ENCODE peak calls at places on chromosomes 13 and 19, in six cellular contexts. V, J, Y, I, K and W are unnamed samples.

GRCh38 chr19:12782424-12783225 is 7.3 kb upstream of the HOOK2 start:
- DNase-seq in V (peak), J (peak), Y (peak), I (no peak), K (peak), W (peak)

GRCh38 chr19:2540646-2541454 is 64.9 kb downstream of the GADD45B start:
- DNase-seq in V (peak), J (peak), Y (peak), I (peak), K (peak), W (no peak)

GRCh38 chr19:30079200-30079599 is 137.2 kb downstream of the URI1 start:
- DNase-seq in V (no peak), J (no peak), Y (no peak), I (no peak), K (no peak), W (no peak)

GRCh38 chr13:24127116-24127631 is 33.3 kb upstream of the SPATA13 start:
- DNase-seq in V (peak), J (peak), Y (no peak), I (no peak), K (no peak), W (peak)

GRCh38 chr13:44140146-44140545 is 233.5 kb upstream of the SERP2 start:
- DNase-seq in V (peak), J (no peak), Y (no peak), I (no peak), K (peak), W (no peak)

GRCh38 chr13:112641456-112641855 is 48.4 kb upstream of the ATP11A start:
- DNase-seq in V (no peak), J (no peak), Y (no peak), I (no peak), K (no peak), W (no peak)

GRCh38 chr13:107992542-107992941 is 222.8 kb downstream of the LIG4 start:
- DNase-seq in V (no peak), J (no peak), Y (no peak), I (no peak), K (no peak), W (no peak)

GRCh38 chr19:21158523-21159135 is 16.8 kb downstream of the ZNF431 start:
- DNase-seq in V (no peak), J (peak), Y (no peak), I (no peak), K (no peak), W (no peak)

GRCh38 chr13:49784886-49785570 is 7.5 kb downstream of the KPNA3 start:
- DNase-seq in V (no peak), J (no peak), Y (no peak), I (no peak), K (no peak), W (no peak)

GRCh38 chr13:100433475-100433874 is 155.1 kb downstream of the GGACT start:
- DNase-seq in V (no peak), J (no peak), Y (no peak), I (no peak), K (no peak), W (no peak)

GRCh38 chr13:49869514-49869913 is 66.6 kb downstream of the SPRYD7 start:
- DNase-seq in V (no peak), J (peak), Y (peak), I (no peak), K (peak), W (no peak)

GRCh38 chr19:53007200-53008054 is 6.3 kb upstream of the ERVV-1 start:
- DNase-seq in V (no peak), J (no peak), Y (no peak), I (no peak), K (no peak), W (peak)

GRCh38 chr13:113656831-113657671 is 947 bp downstream of the ATP4B start:
- DNase-seq in V (no peak), J (no peak), Y (no peak), I (no peak), K (no peak), W (no peak)

GRCh38 chr13:44748439-44748838 is 172.3 kb upstream of the TSC22D1 start:
- DNase-seq in V (peak), J (no peak), Y (no peak), I (no peak), K (no peak), W (no peak)

GRCh38 chr13:64505511-64505910 is 2724.6 kb downstream of the PCDH9 start:
- DNase-seq in V (no peak), J (peak), Y (no peak), I (no peak), K (no peak), W (no peak)

GRCh38 chr19:32337176-32337808 is 8.1 kb upstream of the ZNF507 start:
- DNase-seq in V (no peak), J (no peak), Y (no peak), I (no peak), K (no peak), W (no peak)
- TF ChIP-seq CTCF in V (no peak), J (no peak), Y (no peak), I (no peak), K (no peak), W (no peak)

GRCh38 chr19:54554896-54555295 is 18.7 kb upstream of the LILRA2 start:
- DNase-seq in V (no peak), J (no peak), Y (no peak), I (no peak), K (no peak), W (no peak)

GRCh38 chr19:54560881-54561385 is 12.7 kb upstream of the LILRA2 start:
- DNase-seq in V (no peak), J (no peak), Y (no peak), I (no peak), K (no peak), W (no peak)

GRCh38 chr19:54556194-54556593 is 17.4 kb upstream of the LILRA2 start:
- DNase-seq in V (no peak), J (no peak), Y (no peak), I (no peak), K (no peak), W (no peak)

GRCh38 chr19:54561840-54562239 is 11.8 kb upstream of the LILRA2 start:
- DNase-seq in V (no peak), J (no peak), Y (no peak), I (no peak), K (no peak), W (no peak)

DNA sequence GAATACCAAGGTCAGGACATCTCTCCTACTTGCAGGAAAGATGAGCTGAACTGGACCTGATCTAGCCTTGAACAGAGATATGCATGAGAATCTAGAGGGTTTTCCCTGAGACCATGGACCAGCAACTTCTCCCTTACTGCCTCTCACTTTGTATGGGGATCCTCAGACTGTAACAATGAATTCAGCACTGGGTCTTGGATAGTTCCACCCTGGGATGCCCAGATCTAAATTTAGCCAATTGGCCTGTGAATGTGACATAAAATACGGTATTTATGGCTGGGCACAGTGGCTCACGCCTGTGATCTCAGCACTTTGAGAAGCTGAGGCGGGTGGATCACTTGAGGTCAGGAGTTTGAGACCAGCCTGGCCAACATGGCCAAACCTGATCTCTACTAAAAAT is 15.3 kb upstream of the LILRA2 start:
- DNase-seq in V (no peak), J (no peak), Y (no peak), I (no peak), K (no peak), W (no peak)
- TF ChIP-seq CTCF in V (no peak), J (no peak), Y (no peak), I (no peak), K (no peak), W (no peak)

GRCh38 chr19:48591021-48591420 is 15.5 kb upstream of the SPACA4 start:
- DNase-seq in V (no peak), J (no peak), Y (no peak), I (no peak), K (no peak), W (no peak)
- TF ChIP-seq CTCF in V (no peak), J (no peak), Y (no peak), I (no peak), K (peak), W (no peak)

DNA sequence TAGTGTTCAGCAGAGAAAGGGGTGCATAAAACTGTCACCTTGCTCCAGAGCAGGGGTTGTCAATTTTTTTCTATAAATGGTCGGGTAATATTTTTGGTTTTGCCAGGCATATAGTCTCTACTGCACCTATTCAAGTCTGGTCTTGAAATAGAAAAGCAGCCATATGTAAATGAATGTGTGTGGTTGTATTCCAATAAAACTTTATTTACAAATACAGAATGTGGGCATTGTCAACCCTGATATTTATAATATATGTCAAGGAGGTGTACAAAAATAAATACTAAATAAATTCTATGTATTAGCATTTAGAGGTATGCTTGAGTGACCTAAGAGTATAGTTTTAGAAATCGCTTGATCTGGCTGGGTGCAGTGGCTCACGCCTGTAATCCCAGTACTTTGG is 97.6 kb upstream of the SPRY2 start:
- DNase-seq in V (no peak), J (no peak), Y (no peak), I (no peak), K (no peak), W (no peak)
- TF ChIP-seq CTCF in V (no peak), J (no peak), Y (no peak), I (no peak), K (no peak), W (no peak)

DNA sequence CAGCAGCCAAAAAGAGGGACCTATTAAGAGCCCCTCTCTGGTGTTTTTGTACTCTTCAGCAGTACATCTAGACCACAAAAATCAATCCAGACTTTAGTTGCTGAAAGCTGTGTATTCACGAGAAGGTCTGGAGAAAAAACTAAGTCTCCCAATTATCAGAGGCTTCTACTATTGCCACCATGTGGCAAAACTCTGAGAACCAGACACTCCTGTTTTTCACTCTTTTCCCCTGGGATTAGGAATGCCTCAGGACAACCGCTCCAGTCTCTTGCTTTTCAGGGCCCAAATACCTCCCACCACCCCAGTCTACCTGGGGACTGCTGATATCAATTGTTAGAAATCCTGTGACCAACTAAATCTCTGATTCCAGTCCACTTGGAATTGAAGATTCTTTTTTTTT is 30.1 kb upstream of the OBI1 start:
- DNase-seq in V (no peak), J (no peak), Y (no peak), I (no peak), K (no peak), W (no peak)
- TF ChIP-seq CTCF in V (no peak), J (no peak), Y (no peak), I (no peak), K (peak), W (no peak)

DNA sequence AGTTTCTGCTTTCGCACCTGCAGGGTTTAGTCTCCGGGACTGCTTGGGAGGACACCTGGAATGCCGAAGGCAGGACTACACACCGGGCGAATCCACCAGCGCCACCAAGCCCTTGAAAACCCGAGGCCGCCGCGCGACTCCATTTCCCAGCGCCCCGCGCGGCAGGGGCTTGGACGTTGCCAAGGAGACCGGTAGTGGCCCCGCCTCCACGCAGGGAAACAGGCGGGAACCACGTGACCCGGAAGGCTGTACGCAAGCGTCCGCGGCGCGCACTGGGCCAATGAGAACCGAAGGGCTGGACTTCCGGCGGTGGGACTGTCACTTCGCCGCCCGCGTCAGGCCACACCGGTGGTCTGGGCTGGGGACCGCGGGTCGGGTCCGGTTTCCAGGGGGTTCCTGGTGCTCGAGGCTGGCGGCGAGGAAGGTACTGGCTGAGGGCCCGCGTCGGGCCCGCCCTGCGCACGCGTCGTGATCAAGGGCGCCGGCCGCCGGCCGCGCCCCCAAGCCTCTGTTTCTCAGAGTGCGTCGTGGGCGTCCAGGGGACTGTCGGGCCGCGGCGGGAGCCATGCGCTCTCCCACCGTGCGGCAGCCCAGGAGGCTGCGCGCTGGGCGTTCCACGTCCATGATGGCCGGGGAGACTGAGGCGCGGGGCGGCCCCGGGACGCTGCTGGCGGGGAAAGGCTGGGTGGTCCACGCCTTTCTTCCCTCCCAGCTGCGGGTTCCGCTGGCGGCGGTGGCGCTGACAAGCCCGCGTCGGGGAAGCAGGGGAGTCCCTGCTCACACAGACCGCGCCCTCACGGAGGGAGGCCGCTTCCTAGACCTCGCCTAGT is at the start of gene ZNF324:
- DNase-seq in V (peak), J (peak), Y (peak), I (peak), K (peak), W (peak)
- TF ChIP-seq CTCF in V (no peak), J (no peak), Y (no peak), I (no peak), K (no peak), W (no peak)

DNA sequence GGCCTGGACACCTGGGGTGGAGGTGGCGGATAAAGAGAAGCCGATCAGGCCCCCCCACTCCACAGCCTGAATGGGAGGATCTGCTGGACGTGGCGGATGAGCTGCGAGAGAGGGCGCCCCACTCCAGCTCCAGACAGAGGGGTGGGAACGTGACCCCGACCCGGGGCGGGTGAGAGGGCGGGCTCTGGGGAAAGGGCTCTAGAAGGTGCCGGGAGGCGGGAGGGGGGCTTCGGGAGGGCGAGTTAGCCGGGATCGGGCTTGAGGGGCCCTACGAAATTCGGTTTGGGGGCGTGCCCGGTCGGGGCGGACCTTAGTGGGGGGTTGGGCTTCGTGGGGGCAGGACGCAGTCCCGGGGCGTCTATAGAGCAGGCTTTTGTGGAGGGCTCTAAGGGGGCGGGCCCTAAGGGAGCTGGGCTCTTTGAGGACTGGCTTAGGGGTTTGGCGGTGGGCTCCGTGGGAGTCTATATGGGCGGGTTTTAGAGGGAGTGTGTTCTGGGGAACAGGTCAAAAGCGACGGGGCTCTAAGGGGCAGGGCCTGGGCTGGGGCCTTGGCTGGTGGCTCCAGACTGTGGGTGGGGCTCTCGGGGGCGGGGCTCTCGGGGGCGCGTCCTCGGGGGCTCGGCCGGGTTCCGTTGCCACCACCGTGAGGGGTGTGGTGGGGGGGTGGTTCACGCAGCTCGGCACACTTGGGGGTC is 4.1 kb upstream of the NANOS3 start:
- DNase-seq in V (peak), J (no peak), Y (peak), I (no peak), K (peak), W (peak)
- TF ChIP-seq CTCF in V (no peak), J (peak), Y (no peak), I (no peak), K (peak), W (no peak)